ENCODE peak calls at places on chromosome 1, in four cellular contexts. K is endothelial cell, R is Right ventricle myocardium superior, D is NCI-H1105 treated with DMSO at 0.1 percent for 48 hours. A is an unnamed sample.

GRCh38 chr1:198151688-198152087 is 5.1 kb upstream of the NEK7 start:
- DNase-seq in K (no peak), R (no peak), D (peak), A (no peak)

GRCh38 chr1:99598738-99599411 is 47.0 kb upstream of the PALMD start:
- DNase-seq in K (no peak), R (no peak), D (no peak), A (no peak)

GRCh38 chr1:30852026-30852425 is 56.5 kb downstream of the SDC3 start:
- DNase-seq in K (peak), R (peak), D (no peak), A (peak)

GRCh38 chr1:93448983-93449805 is 1.3 kb downstream of the FNBP1L start:
- DNase-seq in K (peak), R (no peak), D (peak), A (no peak)

GRCh38 chr1:63569917-63570316 is 23.3 kb upstream of the PGM1 start:
- DNase-seq in K (no peak), R (no peak), D (no peak), A (no peak)

GRCh38 chr1:3436451-3436850 is 18.0 kb upstream of the ARHGEF16 start:
- DNase-seq in K (no peak), R (peak), D (no peak), A (no peak)

GRCh38 chr1:93081716-93082115 is 2.6 kb downstream of the MTF2 start:
- DNase-seq in K (no peak), R (no peak), D (no peak), A (no peak)

GRCh38 chr1:88736633-88737248 is 52.7 kb downstream of the PKN2 start:
- DNase-seq in K (peak), R (no peak), D (no peak), A (no peak)